ENCODE peak calls at places on chromosomes 12 and 14, in ten cellular contexts. J, R, K, M, I, H, S, P, W and X are unnamed samples.

GRCh38 chr12:89574736-89575208 is 48.9 kb upstream of the POC1B start:
- DNase-seq in J (no peak), R (peak), K (peak), M (peak), I (no peak), H (peak), S (peak), P (no peak), W (peak), X (no peak)

GRCh38 chr12:116244001-116244400 is 33.5 kb downstream of the MED13L start:
- DNase-seq in J (no peak), R (peak), K (no peak), M (peak), I (no peak), H (peak), S (peak), P (no peak), W (no peak), X (no peak)

GRCh38 chr12:124992874-124993567 is 424 bp upstream of the BRI3BP start:
- DNase-seq in J (peak), R (peak), K (peak), M (no peak), I (peak), H (peak), S (peak), P (peak), W (no peak), X (peak)

GRCh38 chr12:43407816-43408645 is 144.0 kb downstream of the ADAMTS20 start:
- DNase-seq in J (no peak), R (no peak), K (no peak), M (no peak), I (no peak), H (no peak), S (peak), P (no peak), W (no peak), X (no peak)

GRCh38 chr14:81211844-81212243 is 8.9 kb downstream of the GTF2A1 start:
- DNase-seq in J (no peak), R (peak), K (peak), M (no peak), I (peak), H (peak), S (peak), P (no peak), W (no peak), X (no peak)

GRCh38 chr14:50059773-50060629 is 56.4 kb downstream of the VCPKMT start:
- DNase-seq in J (no peak), R (no peak), K (no peak), M (no peak), I (no peak), H (no peak), S (no peak), P (peak), W (no peak), X (no peak)

GRCh38 chr12:57738661-57739237 is at the start of gene AGAP2:
- DNase-seq in J (no peak), R (no peak), K (no peak), M (no peak), I (no peak), H (no peak), S (no peak), P (no peak), W (no peak), X (no peak)

GRCh38 chr14:53017837-53018236 is 67.0 kb upstream of the FERMT2 start:
- DNase-seq in J (no peak), R (no peak), K (no peak), M (no peak), I (no peak), H (no peak), S (no peak), P (no peak), W (no peak), X (no peak)

GRCh38 chr14:73896521-73896920 is 9.9 kb downstream of the ZNF410 start:
- DNase-seq in J (no peak), R (peak), K (no peak), M (no peak), I (no peak), H (peak), S (peak), P (no peak), W (no peak), X (no peak)

GRCh38 chr14:72962829-72963312 is 36.6 kb downstream of the DCAF4 start:
- DNase-seq in J (peak), R (peak), K (no peak), M (peak), I (no peak), H (peak), S (peak), P (peak), W (no peak), X (no peak)

GRCh38 chr12:42611571-42612257 is 22.2 kb upstream of the PRICKLE1 start:
- DNase-seq in J (no peak), R (no peak), K (no peak), M (no peak), I (no peak), H (peak), S (no peak), P (no peak), W (no peak), X (no peak)

GRCh38 chr12:121804417-121805111 is 755 bp downstream of the SETD1B start:
- DNase-seq in J (no peak), R (peak), K (peak), M (no peak), I (peak), H (no peak), S (peak), P (peak), W (peak), X (no peak)

GRCh38 chr12:121801601-121802484 is 2.0 kb upstream of the SETD1B start:
- DNase-seq in J (no peak), R (peak), K (peak), M (no peak), I (no peak), H (peak), S (peak), P (peak), W (no peak), X (no peak)

GRCh38 chr12:121802485-121802842 is 1.3 kb upstream of the SETD1B start:
- DNase-seq in J (no peak), R (no peak), K (no peak), M (no peak), I (no peak), H (no peak), S (no peak), P (no peak), W (no peak), X (no peak)

GRCh38 chr12:121803861-121804416 is at the start of gene SETD1B:
- DNase-seq in J (no peak), R (peak), K (peak), M (no peak), I (peak), H (peak), S (peak), P (peak), W (peak), X (no peak)

DNA sequence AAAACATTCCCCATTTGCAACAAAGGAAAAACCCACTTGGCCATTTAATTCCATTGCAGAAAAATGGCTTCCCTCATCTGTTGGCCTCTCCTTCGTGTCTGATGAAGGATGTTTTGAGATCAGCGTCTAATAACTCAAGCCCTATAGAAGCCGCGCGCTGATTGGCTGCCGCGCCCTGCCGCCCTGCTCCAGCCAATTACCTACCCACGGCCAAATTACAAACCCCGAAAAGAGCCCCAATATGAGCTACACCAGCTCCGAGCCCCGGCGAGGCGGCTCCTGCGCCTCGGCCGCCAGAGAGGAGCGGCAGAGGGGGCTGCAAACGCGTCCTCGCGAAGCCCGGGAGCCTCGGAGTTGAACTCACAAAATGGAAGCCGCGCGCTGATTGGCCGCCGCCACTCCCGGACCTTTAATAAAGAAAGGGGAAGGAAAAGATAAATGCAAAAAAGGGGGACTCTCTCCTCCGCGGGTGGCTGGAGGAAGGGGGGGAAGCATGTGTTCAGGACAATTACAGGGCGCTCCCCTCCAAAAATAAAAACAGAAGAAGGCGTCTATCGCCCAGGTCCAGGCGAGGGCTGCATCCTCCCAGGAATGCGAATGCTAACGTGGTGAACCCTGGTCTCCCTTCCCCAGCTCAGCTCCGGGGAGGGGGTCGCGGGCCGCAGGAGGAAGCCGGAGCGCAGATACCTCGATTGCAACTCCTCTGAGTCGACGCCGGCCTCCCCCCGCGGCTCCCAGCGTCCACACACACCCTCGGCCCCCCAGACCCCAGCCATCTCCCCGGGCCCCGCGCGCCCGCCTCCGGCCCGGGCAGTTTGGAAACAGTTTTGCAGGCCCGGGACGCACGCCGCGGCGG is 738 bp upstream of the SETD1B start:
- DNase-seq in J (no peak), R (peak), K (peak), M (peak), I (peak), H (peak), S (peak), P (peak), W (peak), X (peak)
- TF ChIP-seq CTCF in J (no peak), R (no peak), K (no peak), M (no peak), I (no peak), H (no peak), S (no peak), P (no peak), W (no peak), X (no peak)

GRCh38 chr14:75979071-75979571 is 2.7 kb downstream of the TGFB3 start:
- DNase-seq in J (no peak), R (peak), K (peak), M (no peak), I (peak), H (peak), S (peak), P (no peak), W (peak), X (no peak)
- H3K4me3 ChIP-seq in J (no peak), R (peak), K (no peak), M (peak), I (no peak), H (peak), S (peak), P (no peak), W (peak), X (no peak)

DNA sequence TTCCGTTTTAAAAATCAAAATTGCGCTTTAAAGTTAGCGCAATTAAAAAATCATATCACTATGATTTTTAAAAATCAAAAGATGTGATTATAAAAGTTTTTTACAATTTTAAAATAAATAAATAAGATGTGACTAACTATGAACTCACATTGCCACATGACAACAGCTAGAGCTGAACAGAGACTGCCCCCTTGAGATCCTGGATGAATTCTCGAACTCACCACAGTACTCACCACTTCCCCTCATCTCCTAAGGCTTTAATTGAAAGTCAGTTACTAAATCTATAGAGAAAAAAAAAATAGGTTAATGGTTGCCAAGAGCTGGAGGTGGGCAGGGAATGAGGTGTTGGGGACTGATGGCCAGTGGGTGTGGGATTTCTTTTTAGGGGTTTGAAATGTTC is 384.2 kb downstream of the ZFP36L1 start:
- DNase-seq in J (no peak), R (peak), K (peak), M (no peak), I (no peak), H (peak), S (peak), P (no peak), W (no peak), X (no peak)
- TF ChIP-seq CTCF in J (no peak), R (peak), K (peak), M (no peak), I (no peak), H (peak), S (peak), P (no peak), W (peak), X (no peak)

GRCh38 chr12:123143753-123144461 is 7.0 kb downstream of the PITPNM2 start:
- DNase-seq in J (no peak), R (no peak), K (no peak), M (no peak), I (no peak), H (no peak), S (no peak), P (no peak), W (no peak), X (no peak)
- H3K4me3 ChIP-seq in J (no peak), R (no peak), K (no peak), M (no peak), I (no peak), H (no peak), S (no peak), P (no peak), W (no peak), X (no peak)

GRCh38 chr12:3496964-3497363 is 6.0 kb downstream of the PRMT8 start:
- DNase-seq in J (no peak), R (no peak), K (peak), M (no peak), I (peak), H (no peak), S (no peak), P (no peak), W (no peak), X (no peak)
- TF ChIP-seq CTCF in J (no peak), R (no peak), K (peak), M (no peak), I (peak), H (no peak), S (no peak), P (no peak), W (no peak), X (no peak)

GRCh38 chr14:100072783-100073346 is 7.6 kb downstream of the EVL start:
- DNase-seq in J (no peak), R (no peak), K (peak), M (no peak), I (peak), H (no peak), S (no peak), P (peak), W (no peak), X (no peak)
- H3K4me3 ChIP-seq in J (no peak), R (no peak), K (peak), M (no peak), I (no peak), H (no peak), S (no peak), P (no peak), W (no peak), X (peak)

DNA sequence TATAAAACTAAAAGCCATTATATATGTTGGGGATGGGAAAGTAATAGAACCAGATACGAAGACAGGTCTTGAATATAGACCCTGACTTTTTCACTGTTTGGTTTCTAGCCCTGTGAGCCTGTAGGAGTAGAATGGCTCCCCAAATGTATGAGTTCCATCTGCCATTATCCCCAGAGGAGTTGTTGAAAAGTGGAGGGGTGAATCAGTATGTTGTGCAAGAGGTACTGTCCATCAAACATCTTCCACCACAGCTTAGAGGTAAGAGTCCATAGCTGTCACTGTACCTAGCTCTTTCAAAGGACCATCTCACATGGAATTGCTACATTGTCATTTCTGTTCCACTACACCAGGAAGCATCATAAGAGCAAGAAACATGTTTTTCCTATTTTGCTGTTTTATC is 1.1 kb downstream of the NCAPD2 start:
- DNase-seq in J (no peak), R (peak), K (peak), M (no peak), I (no peak), H (peak), S (no peak), P (no peak), W (no peak), X (no peak)
- TF ChIP-seq CTCF in J (no peak), R (no peak), K (no peak), M (no peak), I (no peak), H (no peak), S (no peak), P (no peak), W (no peak), X (no peak)

DNA sequence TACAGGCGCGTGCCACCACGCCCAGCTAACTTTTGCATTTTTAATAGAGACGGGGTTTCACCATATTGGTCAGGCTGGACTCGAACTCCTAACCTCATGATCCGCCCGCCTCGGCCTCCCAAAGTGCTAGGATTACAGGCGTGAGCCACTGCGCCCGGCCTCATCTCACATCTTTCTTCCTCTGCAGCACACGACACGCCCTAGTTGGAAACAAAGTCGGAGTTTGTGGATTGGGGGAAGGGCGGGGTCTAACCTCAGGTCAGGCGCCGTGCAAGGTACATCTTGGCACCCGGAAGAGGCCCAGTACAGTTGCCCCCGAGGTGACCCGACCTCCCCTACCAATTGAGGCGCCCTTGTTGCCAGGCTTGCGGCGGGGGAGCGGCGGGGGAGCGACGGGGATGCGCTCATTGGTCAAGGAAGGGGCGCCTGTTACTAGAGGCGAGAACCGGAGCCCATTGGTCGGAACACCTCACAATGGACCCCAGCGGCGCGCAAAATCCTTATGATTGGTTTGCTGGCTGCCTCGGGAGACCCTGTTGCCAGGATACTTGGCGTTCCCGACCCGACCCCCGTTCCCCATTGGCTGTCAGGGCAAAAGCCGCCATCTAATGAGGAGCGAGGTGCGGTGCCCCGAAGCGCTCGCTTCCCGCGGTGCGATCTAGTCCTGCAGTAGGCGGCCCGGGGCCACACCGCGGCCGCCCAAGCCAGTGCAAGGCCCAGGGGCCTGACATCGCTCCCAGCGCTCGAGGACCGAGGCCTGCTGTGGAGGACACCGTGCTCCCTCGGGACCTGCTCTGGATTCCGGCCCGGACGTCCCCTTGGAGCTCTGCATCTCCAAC is at the start of gene REC8:
- DNase-seq in J (no peak), R (no peak), K (no peak), M (no peak), I (no peak), H (peak), S (peak), P (peak), W (peak), X (peak)
- H3K4me3 ChIP-seq in J (peak), R (no peak), K (no peak), M (peak), I (no peak), H (peak), S (no peak), P (peak), W (peak), X (peak)